ENCODE peak calls at places on chromosomes 12 and 14, in five cellular contexts. E, W, V, A and Z are unnamed samples.

GRCh38 chr14:54133896-54134295 is 177.3 kb upstream of the BMP4 start:
- DNase-seq in V (no peak), E (no peak), A (no peak), W (no peak), Z (no peak)

GRCh38 chr12:22682663-22683062 is 57.7 kb downstream of the ETNK1 start:
- DNase-seq in A (no peak), E (no peak), W (no peak), V (no peak), Z (no peak)

GRCh38 chr12:40499856-40500255 is 192.4 kb upstream of the CNTN1 start:
- DNase-seq in E (no peak), V (no peak), A (no peak), W (no peak), Z (no peak)

GRCh38 chr14:64170190-64170589 is 124.0 kb downstream of the ESR2 start:
- DNase-seq in V (no peak), A (no peak), W (no peak), E (no peak), Z (peak; percentile 24)

GRCh38 chr14:99346470-99347080 is 74.6 kb upstream of the BCL11B start:
- DNase-seq in E (no peak), A (no peak), W (no peak), V (no peak), Z (no peak)

GRCh38 chr12:14907953-14908352 is 22.3 kb upstream of the MGP start:
- DNase-seq in V (no peak), A (no peak), W (no peak), E (no peak), Z (no peak)

GRCh38 chr12:67928621-67929369 is 60.5 kb upstream of the IFNG-AS1 start:
- DNase-seq in A (no peak), W (no peak), V (no peak), E (no peak), Z (no peak)

GRCh38 chr12:119075918-119076317 is 94.6 kb downstream of the SRRM4 start:
- DNase-seq in E (no peak), A (no peak), W (no peak), V (no peak), Z (no peak)

GRCh38 chr12:48351022-48351708 is 446 bp upstream of the ZNF641 start:
- DNase-seq in W (no peak), E (no peak), V (no peak), A (no peak), Z (no peak)

GRCh38 chr14:99349721-99350495 is 77.9 kb upstream of the BCL11B start:
- DNase-seq in W (no peak), A (no peak), E (no peak), V (no peak), Z (no peak)